ENCODE peak calls at places on chromosomes 3 and 15, in seven cellular contexts. M is breast epithelium, G is uterus, L is ovary, V is IMR-90, C is transverse colon, F is sigmoid colon. S is an unnamed sample. For H3K9me3, the result is how much of the 10 kb centered on the place peaks cover.

GRCh38 chr3:42980909-42981308 is 1.8 kb downstream of the GASK1A start:
- DNase-seq in M (peak), G (no peak), L (no peak), V (no peak), C (no peak), F (no peak), S (no peak)

GRCh38 chr15:69810441-69811071 is 287.2 kb downstream of the TLE3 start:
- DNase-seq in M (no peak), G (no peak), L (no peak), V (no peak), C (no peak), F (no peak), S (no peak)

GRCh38 chr3:191330309-191330712 is at the start of gene UTS2B:
- DNase-seq in M (no peak), G (peak), L (no peak), V (peak), C (no peak), F (no peak), S (no peak)

GRCh38 chr3:67678665-67679064 is 24.3 kb upstream of the SUCLG2 start:
- DNase-seq in M (no peak), G (no peak), L (no peak), V (no peak), C (no peak), F (no peak), S (no peak)

GRCh38 chr3:31295150-31295765 is 237.5 kb upstream of the STT3B start:
- DNase-seq in M (no peak), G (no peak), L (no peak), V (no peak), C (no peak), F (no peak), S (no peak)

GRCh38 chr3:107798381-107798780 is 275.6 kb downstream of the BBX start:
- DNase-seq in M (no peak), G (no peak), L (no peak), V (peak), C (no peak), F (no peak), S (no peak)

GRCh38 chr3:153289334-153289808 is 127.3 kb downstream of the RAP2B start:
- DNase-seq in M (no peak), G (no peak), L (no peak), V (peak), C (no peak), F (no peak), S (no peak)

GRCh38 chr3:16060945-16061344 is 113.5 kb upstream of the GALNT15 start:
- DNase-seq in M (no peak), G (peak), L (peak), V (peak), C (no peak), F (peak), S (peak)

GRCh38 chr3:58693929-58694850 is 27.6 kb upstream of the FAM3D start:
- DNase-seq in M (no peak), G (no peak), L (no peak), V (no peak), C (no peak), F (no peak), S (no peak)

GRCh38 chr3:117751691-117752090 is 1042.1 kb downstream of the TUSC7 start:
- DNase-seq in M (no peak), G (no peak), L (no peak), V (no peak), C (no peak), F (no peak), S (no peak)

GRCh38 chr3:140546649-140547048 is 131.2 kb upstream of the TRIM42 start:
- DNase-seq in M (no peak), G (no peak), L (no peak), V (no peak), C (no peak), F (no peak), S (no peak)

GRCh38 chr15:48178612-48178931 is 477 bp upstream of the MYEF2 start:
- DNase-seq in M (no peak), G (no peak), L (no peak), V (no peak), C (no peak), F (no peak), S (no peak)

GRCh38 chr3:12584091-12584490 is 27.2 kb downstream of the MKRN2 start:
- DNase-seq in M (no peak), G (no peak), L (no peak), V (no peak), C (no peak), F (no peak), S (no peak)
- TF ChIP-seq POLR2A in M (no peak), G (no peak), L (no peak), V (no peak), C (no peak), F (no peak), S (no peak)

DNA sequence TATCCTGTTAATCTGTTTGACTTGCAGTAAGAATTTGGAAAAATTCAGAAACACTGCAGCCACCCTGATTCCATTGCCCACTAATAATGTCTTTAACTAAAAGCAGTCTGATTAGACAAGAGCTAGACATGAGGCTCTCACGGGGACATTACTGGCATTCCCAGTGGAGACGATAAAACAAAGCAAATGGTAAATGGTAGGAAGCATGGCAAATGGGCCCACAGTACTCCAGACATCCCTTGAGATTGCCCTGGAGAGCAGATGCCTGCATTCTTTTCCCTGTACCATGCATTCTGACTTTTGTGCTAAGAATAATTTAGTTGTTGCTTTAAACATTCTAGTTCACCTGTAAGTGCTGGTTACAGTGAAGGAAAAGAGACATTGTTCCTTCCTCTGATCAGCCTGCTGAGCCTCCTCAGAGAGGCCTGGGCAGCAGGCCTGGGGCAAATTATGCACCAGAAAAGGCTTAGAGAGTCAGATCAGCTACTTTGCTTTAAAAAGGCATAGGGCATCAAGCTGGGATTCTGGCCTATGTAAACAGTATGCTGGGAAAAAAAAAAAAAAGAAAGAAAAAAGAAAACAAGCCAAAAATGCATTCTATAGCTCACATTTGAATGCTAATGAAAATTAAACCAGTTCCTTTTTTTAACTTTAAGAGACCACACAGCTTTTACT is 204.6 kb downstream of the GABRG3 start:
- DNase-seq in M (no peak), G (no peak), L (no peak), V (no peak), C (no peak), F (no peak), S (no peak)
- H3K9me3 ChIP-seq in M (under half), G (under half), L (under half), V (under half), C (under half), F (under half), S (under half)

GRCh38 chr15:77130315-77130930 is 59.5 kb upstream of the TSPAN3 start:
- DNase-seq in M (no peak), G (no peak), L (no peak), V (no peak), C (no peak), F (no peak), S (no peak)

GRCh38 chr15:77126927-77127326 is 56.0 kb upstream of the TSPAN3 start:
- DNase-seq in M (no peak), G (no peak), L (no peak), V (no peak), C (no peak), F (no peak), S (no peak)

GRCh38 chr15:77123854-77124253 is 52.9 kb upstream of the TSPAN3 start:
- DNase-seq in M (no peak), G (no peak), L (no peak), V (no peak), C (no peak), F (no peak), S (no peak)

GRCh38 chr15:77122576-77122975 is 51.7 kb upstream of the TSPAN3 start:
- DNase-seq in M (no peak), G (no peak), L (no peak), V (no peak), C (no peak), F (no peak), S (no peak)

DNA sequence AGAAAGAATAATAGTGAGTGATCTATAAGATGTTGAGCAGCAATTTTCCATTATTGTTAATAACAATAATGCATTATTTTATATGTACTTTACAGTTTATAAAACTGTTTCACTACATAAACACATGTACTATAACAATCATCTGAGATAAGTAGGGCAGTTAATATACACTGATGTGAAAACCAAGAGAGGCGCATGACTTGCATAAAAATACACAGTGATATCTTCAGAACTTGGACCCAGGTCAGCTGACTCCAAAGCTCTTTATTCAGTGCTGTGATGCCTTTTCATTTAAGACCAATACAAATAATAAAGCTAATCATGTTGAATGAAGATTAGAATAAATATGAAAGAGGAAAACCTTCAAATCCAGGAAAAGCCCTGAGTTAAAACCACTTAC is 55.6 kb upstream of the TSPAN3 start:
- DNase-seq in M (no peak), G (no peak), L (no peak), V (no peak), C (no peak), F (no peak), S (no peak)
- H3K4me3 ChIP-seq in M (no peak), G (no peak), L (no peak), V (no peak), C (no peak), F (no peak), S (no peak)

GRCh38 chr3:14124223-14124614 is 451 bp downstream of the CHCHD4 start:
- DNase-seq in M (no peak), G (peak), L (peak), V (no peak), C (peak), F (peak), S (no peak)
- TF ChIP-seq POLR2A in M (no peak), G (no peak), L (no peak), V (no peak), C (no peak), F (no peak), S (no peak)

S was measured in tibial nerve.